ENCODE peak calls at places on chromosomes 6 and 20, in six cellular contexts. Y is HepG2, D is K562, U is A549, G is upper lobe of left lung, B is GM12878. V is an unnamed sample.

GRCh38 chr6:136677344-136677743 is 114.9 kb downstream of the MAP3K5 start:
- ATAC-seq in U (no peak), D (no peak), B (no peak), G (no peak), Y (no peak), V (no peak)

GRCh38 chr6:141413196-141413595 is 719.5 kb upstream of the GJE1 start:
- ATAC-seq in D (no peak), B (no peak), Y (no peak), U (no peak), G (no peak), V (no peak)

GRCh38 chr6:127013865-127014264 is 104.6 kb upstream of the RSPO3 start:
- ATAC-seq in U (peak; percentile 60), Y (no peak), G (no peak), B (no peak), D (no peak), V (no peak)

GRCh38 chr6:150881911-150882481 is 16.5 kb downstream of the MTHFD1L start:
- ATAC-seq in G (peak; percentile 85), Y (peak; percentile 92), B (no peak), U (peak; percentile 91), D (peak; percentile 64), V (peak; percentile 87)

GRCh38 chr6:72890671-72891070 is 268.8 kb downstream of the KCNQ5 start:
- ATAC-seq in U (no peak), D (no peak), B (no peak), Y (no peak), G (no peak), V (no peak)

GRCh38 chr6:14545496-14545895 is 427.9 kb downstream of the CD83 start:
- ATAC-seq in U (no peak), D (no peak), Y (no peak), G (no peak), B (no peak), V (peak; percentile 55)

GRCh38 chr6:129678463-129678862 is 31.5 kb downstream of the ARHGAP18 start:
- ATAC-seq in Y (no peak), D (no peak), G (no peak), U (no peak), B (no peak), V (no peak)

GRCh38 chr20:57714409-57715267 is 4.8 kb upstream of the PMEPA1 start:
- ATAC-seq in D (no peak), G (peak; percentile 47), Y (no peak), U (no peak), B (no peak), V (no peak)

GRCh38 chr6:138307816-138308727 is 69.6 kb upstream of the SMIM28 start:
- ATAC-seq in D (peak; percentile 93), U (no peak), B (no peak), G (no peak), Y (peak; percentile 94), V (peak; percentile 31)

GRCh38 chr6:114061116-114061515 is 90.2 kb upstream of the HDAC2 start:
- ATAC-seq in D (no peak), U (no peak), B (no peak), Y (no peak), G (no peak), V (no peak)

GRCh38 chr20:18496042-18496441 is 983 bp downstream of the RBBP9 start:
- ATAC-seq in B (peak; percentile 40), Y (peak; percentile 39), G (peak; percentile 52), D (no peak), U (no peak), V (no peak)

GRCh38 chr20:35215066-35215956 is 11.2 kb upstream of the MMP24 start:
- ATAC-seq in Y (no peak), D (peak; percentile 74), U (peak; percentile 93), B (no peak), G (no peak), V (no peak)

GRCh38 chr20:31260326-31260932 is 3.0 kb downstream of the DEFB115 start:
- ATAC-seq in B (no peak), D (peak; percentile 88), U (peak; percentile 73), Y (peak; percentile 97), G (no peak), V (no peak)

GRCh38 chr20:21270806-21271205 is 32.3 kb upstream of the XRN2 start:
- ATAC-seq in G (no peak), U (no peak), D (no peak), Y (no peak), B (no peak), V (no peak)

GRCh38 chr6:146851837-146852236 is 253.1 kb downstream of the ADGB start:
- ATAC-seq in U (no peak), Y (no peak), B (no peak), D (no peak), G (no peak), V (no peak)

GRCh38 chr20:45792513-45793118 is 862 bp downstream of the DNTTIP1 start:
- ATAC-seq in D (peak; percentile 12), U (no peak), G (peak; percentile 19), Y (peak; percentile 21), B (no peak), V (no peak)

GRCh38 chr6:140437619-140438345 is 1063.3 kb upstream of the CITED2 start:
- ATAC-seq in Y (no peak), B (no peak), G (no peak), D (no peak), U (no peak), V (no peak)

DNA sequence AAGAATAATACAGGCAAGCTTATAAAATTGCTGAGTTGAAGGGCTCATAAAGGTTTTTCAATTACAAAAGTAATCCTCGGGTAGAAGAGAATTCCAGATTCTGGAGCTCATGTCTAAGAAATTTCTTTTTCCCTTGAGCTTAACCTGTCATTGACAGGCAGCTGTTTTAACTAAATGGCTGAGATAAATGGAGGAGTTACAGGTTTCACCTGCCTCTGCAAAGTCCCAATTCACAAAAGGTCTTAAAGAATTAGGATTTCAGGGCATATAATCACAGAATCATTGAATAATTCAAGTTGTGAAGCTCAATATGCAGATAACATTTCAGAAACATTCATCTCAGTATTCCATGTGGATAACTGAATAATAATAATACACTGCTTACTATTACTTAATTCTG is 660.1 kb upstream of the NRSN1 start:
- ATAC-seq in U (no peak), G (no peak), Y (no peak), D (no peak), B (no peak), V (no peak)
- TF ChIP-seq EP300 in U (no peak), G (no peak), Y (no peak), D (no peak), B (no peak), V (no peak)

DNA sequence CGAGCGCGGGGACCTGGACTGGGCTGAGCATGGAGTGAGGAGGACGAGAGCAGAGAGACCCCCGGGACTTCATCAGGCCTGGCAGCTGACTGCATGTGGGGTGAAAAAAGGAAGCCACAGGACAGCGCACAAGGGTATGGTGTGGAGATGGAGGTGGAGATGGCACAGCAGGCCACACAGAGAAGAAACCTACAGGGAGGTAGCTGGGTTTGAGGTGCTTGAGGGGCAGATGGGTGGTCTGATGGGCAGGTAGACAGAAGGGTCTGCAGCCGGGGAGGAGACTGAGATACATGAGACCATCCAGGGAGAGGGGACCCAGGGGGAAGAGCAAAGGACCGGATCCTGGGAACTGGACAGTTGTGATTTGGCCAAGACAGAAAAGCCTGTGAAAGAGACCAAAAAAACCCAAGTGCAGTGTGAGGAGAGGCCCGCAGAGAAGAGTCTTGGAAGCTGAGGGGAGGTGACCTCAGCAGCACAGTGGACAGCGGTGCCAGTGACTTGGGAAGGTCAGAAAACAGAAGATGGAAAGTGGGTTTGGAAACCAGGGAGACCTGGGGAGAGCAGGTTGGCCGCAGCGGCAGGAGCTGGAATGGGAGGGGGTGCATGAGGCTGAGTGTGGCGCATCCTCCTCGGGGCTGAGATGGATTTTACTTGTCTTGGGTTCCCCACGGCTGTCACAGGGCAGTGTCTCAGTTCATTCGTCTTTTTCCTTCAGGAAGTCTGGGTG is 5.5 kb downstream of the HLA-DPB1 start:
- ATAC-seq in Y (no peak), D (no peak), B (no peak), G (no peak), U (no peak), V (no peak)
- H3K27ac ChIP-seq in Y (no peak overlapping the region), D (no peak overlapping the region), B (peak overlapping the region; percentile 53), G (peak overlapping the region; percentile 91), U (no peak overlapping the region), V (peak overlapping the region; percentile 83)

DNA sequence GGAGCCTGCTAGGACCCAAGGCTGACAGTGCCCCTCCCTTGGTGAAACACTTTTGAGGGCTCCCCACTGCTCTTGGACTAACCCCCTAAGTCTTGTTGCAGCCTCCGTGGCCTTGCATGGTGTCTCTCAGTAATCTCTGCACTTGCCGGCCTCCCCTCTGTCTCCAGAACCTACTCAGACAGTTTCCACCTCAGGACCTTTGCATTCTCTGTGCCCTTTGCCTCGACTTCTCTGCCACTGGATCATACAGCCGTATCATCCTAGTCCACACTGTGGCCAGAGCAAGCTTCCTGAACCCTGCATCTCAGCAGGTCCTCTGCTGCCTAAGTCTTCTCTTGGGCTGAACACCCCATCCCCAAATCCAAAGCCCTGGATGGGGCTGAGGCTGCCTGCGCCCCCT is 152.0 kb upstream of the PTPN1 start:
- ATAC-seq in Y (no peak), G (no peak), B (no peak), D (no peak), U (peak; percentile 8), V (no peak)
- TF ChIP-seq EP300 in Y (no peak), G (no peak), B (no peak), D (no peak), U (no peak), V (no peak)

GRCh38 chr20:3204124-3204794 is at the start of gene DDRGK1:
- ATAC-seq in B (peak; percentile 90), Y (peak; percentile 84), D (peak; percentile 89), G (peak; percentile 93), U (peak; percentile 89), V (peak; percentile 96)

GRCh38 chr20:3213226-3213625 is 3.9 kb downstream of the ITPA start:
- ATAC-seq in G (no peak), B (no peak), D (no peak), Y (no peak), U (no peak), V (no peak)

GRCh38 chr20:3210346-3210745 is 1.0 kb downstream of the ITPA start:
- ATAC-seq in G (no peak), D (peak; percentile 21), Y (peak; percentile 2), B (peak; percentile 13), U (no peak), V (no peak)

GRCh38 chr20:3209023-3209945 is at the start of gene ITPA:
- ATAC-seq in D (peak; percentile 73), B (peak; percentile 73), Y (peak; percentile 78), G (peak; percentile 46), U (peak; percentile 79), V (peak; percentile 47)

GRCh38 chr20:3209946-3210317 is 634 bp downstream of the ITPA start:
- ATAC-seq in B (peak; percentile 56), D (peak; percentile 61), G (peak; percentile 47), U (peak; percentile 45), Y (peak; percentile 39), V (peak; percentile 22)
- H3K27ac ChIP-seq in B (peak overlapping the region; percentile 94), D (peak overlapping the region; percentile 90), G (peak overlapping the region; percentile 84), U (peak overlapping the region; percentile 93), Y (peak overlapping the region; percentile 75), V (peak overlapping the region; percentile 87)

V was measured in gastroesophageal sphincter.